ENCODE peak calls at places on chromosomes 16 and 17, in seven cellular contexts. M is heart left ventricle, H is pancreas, K is body of pancreas, D is IMR-90, Q is tibial nerve, I is tibial artery. P is an unnamed sample.

GRCh38 chr16:75238853-75239371 is 12.5 kb downstream of the BCAR1 start:
- DNase-seq in M (no peak), H (peak; percentile 33), K (peak; percentile 54), D (no peak), Q (no peak), I (peak; percentile 92), P (no peak)

GRCh38 chr17:40062347-40063033 is at the start of gene THRA:
- DNase-seq in M (peak; percentile 86), H (peak; percentile 67), K (peak; percentile 84), D (peak; percentile 23), Q (peak; percentile 55), I (peak; percentile 86), P (peak; percentile 82)

GRCh38 chr17:31704483-31704882 is 154.6 kb downstream of the COPRS start:
- DNase-seq in M (no peak), H (no peak), K (no peak), D (no peak), Q (no peak), I (no peak), P (no peak)

GRCh38 chr17:67223924-67224323 is 21.1 kb downstream of the HELZ start:
- DNase-seq in M (no peak), H (no peak), K (no peak), D (no peak), Q (no peak), I (no peak), P (no peak)

GRCh38 chr17:78557598-78558039 is 19.6 kb downstream of the DNAH17 start:
- DNase-seq in M (no peak), H (no peak), K (no peak), D (peak; percentile 60), Q (no peak), I (no peak), P (no peak)

GRCh38 chr16:25841776-25842175 is 150.0 kb downstream of the HS3ST4 start:
- DNase-seq in M (no peak), H (no peak), K (no peak), D (no peak), Q (no peak), I (no peak), P (no peak)

GRCh38 chr17:42407289-42407836 is 15.7 kb downstream of the CAVIN1 start:
- DNase-seq in M (peak; percentile 89), H (peak; percentile 89), K (peak; percentile 96), D (peak; percentile 39), Q (peak; percentile 71), I (peak; percentile 94), P (peak; percentile 86)

GRCh38 chr16:54282923-54283734 is 3.5 kb downstream of the IRX3 start:
- DNase-seq in M (peak; percentile 22), H (no peak), K (no peak), D (no peak), Q (no peak), I (peak; percentile 60), P (no peak)

GRCh38 chr16:9607512-9608230 is 516.2 kb downstream of the HAPSTR1 start:
- DNase-seq in M (no peak), H (no peak), K (no peak), D (no peak), Q (no peak), I (no peak), P (no peak)

GRCh38 chr17:27453466-27453865 is 2.8 kb upstream of the KSR1 start:
- DNase-seq in M (no peak), H (no peak), K (no peak), D (peak; percentile 46), Q (no peak), I (no peak), P (no peak)

GRCh38 chr17:17506181-17506741 is 10.1 kb upstream of the RASD1 start:
- DNase-seq in M (no peak), H (no peak), K (peak; percentile 62), D (no peak), Q (no peak), I (no peak), P (peak; percentile 39)

GRCh38 chr16:87952751-87953150 is 1.5 kb downstream of the BANP start:
- DNase-seq in M (no peak), H (no peak), K (no peak), D (no peak), Q (no peak), I (no peak), P (no peak)
- H3K4me3 ChIP-seq in M (no peak overlapping the region), H (no peak overlapping the region), K (no peak overlapping the region), D (no peak overlapping the region), Q (no peak overlapping the region), I (no peak overlapping the region), P (peak overlapping the region; percentile 98)

GRCh38 chr17:50393700-50394099 is 3.6 kb downstream of the LRRC59 start:
- DNase-seq in M (no peak), H (no peak), K (no peak), D (no peak), Q (no peak), I (no peak), P (no peak)
- H3K36me3 ChIP-seq in M (peaks cover 25% of the 10 kb centered on the region), H (peaks cover 54% of the 10 kb centered on the region), K (peaks cover 33% of the 10 kb centered on the region), D (peaks cover 54% of the 10 kb centered on the region), Q (no peaks in the 10 kb centered on the region), I (peaks cover 55% of the 10 kb centered on the region), P (no peaks in the 10 kb centered on the region)

GRCh38 chr16:20348365-20349185 is 3.9 kb downstream of the UMOD start:
- DNase-seq in M (no peak), H (peak; percentile 59), K (peak; percentile 80), D (no peak), Q (no peak), I (no peak), P (no peak)

GRCh38 chr16:20353379-20353778 is 864 bp upstream of the UMOD start:
- DNase-seq in M (no peak), H (no peak), K (no peak), D (no peak), Q (no peak), I (no peak), P (no peak)

GRCh38 chr16:20347666-20348364 is 4.7 kb downstream of the UMOD start:
- DNase-seq in M (no peak), H (no peak), K (peak; percentile 67), D (no peak), Q (no peak), I (no peak), P (no peak)

GRCh38 chr16:20352615-20353014 is at the start of gene UMOD:
- DNase-seq in M (no peak), H (no peak), K (no peak), D (no peak), Q (no peak), I (no peak), P (no peak)

GRCh38 chr16:20349615-20350014 is 2.9 kb downstream of the UMOD start:
- DNase-seq in M (no peak), H (no peak), K (no peak), D (no peak), Q (no peak), I (no peak), P (no peak)
- TF ChIP-seq CTCF in M (no peak), H (no peak), K (no peak), D (no peak), Q (no peak), I (no peak), P (no peak)

GRCh38 chr17:9360610-9361571 is 214.7 kb downstream of the STX8 start:
- DNase-seq in M (no peak), H (no peak), K (peak; percentile 45), D (peak; percentile 89), Q (no peak), I (peak; percentile 75), P (peak; percentile 18)
- H3K4me3 ChIP-seq in M (no peak overlapping the region), H (no peak overlapping the region), K (no peak overlapping the region), D (no peak overlapping the region), Q (no peak overlapping the region), I (no peak overlapping the region), P (no peak overlapping the region)

P was measured in transverse colon.